ENCODE peak calls at places on chromosomes 11 and 22, in four cellular contexts. W is AG09309, E is body of pancreas, R is left cardiac atrium. H is an unnamed sample.

GRCh38 chr11:85758026-85758425 is 52.9 kb downstream of the SYTL2 start:
- DNase-seq in W (no peak), E (no peak), R (no peak), H (no peak)

GRCh38 chr11:68891356-68891948 is 12.2 kb downstream of the MRPL21 start:
- DNase-seq in W (no peak), E (no peak), R (no peak), H (no peak)

GRCh38 chr22:32652609-32653008 is 148.9 kb upstream of the TIMP3 start:
- DNase-seq in W (no peak), E (no peak), R (no peak), H (no peak)

GRCh38 chr11:43554148-43554473 is 126.4 kb upstream of the HSD17B12 start:
- DNase-seq in W (no peak), E (no peak), R (no peak), H (no peak)

GRCh38 chr11:34002420-34002819 is 49.1 kb upstream of the CAPRIN1 start:
- DNase-seq in W (no peak), E (peak; percentile 28), R (no peak), H (no peak)

GRCh38 chr22:36177160-36177559 is 16.6 kb upstream of the APOL3 start:
- DNase-seq in W (no peak), E (no peak), R (no peak), H (no peak)

GRCh38 chr11:129323896-129324522 is 51.6 kb upstream of the BARX2 start:
- DNase-seq in W (peak; percentile 10), E (peak; percentile 85), R (peak; percentile 45), H (peak; percentile 29)

GRCh38 chr11:128942807-128943430 is at the start of gene TP53AIP1:
- DNase-seq in W (no peak), E (no peak), R (no peak), H (no peak)

GRCh38 chr11:72336163-72336562 is 92.2 kb upstream of the PHOX2A start:
- DNase-seq in W (no peak), E (no peak), R (no peak), H (no peak)

GRCh38 chr22:43980996-43981395 is 25.8 kb downstream of the SAMM50 start:
- DNase-seq in W (no peak), E (no peak), R (no peak), H (no peak)

GRCh38 chr22:44003776-44004460 is 20.2 kb upstream of the PARVB start:
- DNase-seq in W (no peak), E (no peak), R (no peak), H (no peak)

H was measured in heart right ventricle.